ENCODE peak calls at places on chromosome 7, in five cellular contexts. I is PC-3, V is GM23248, R is OCI-LY7, P is GM23338. L is an unnamed sample. For H3K9me2, the result is how much of the 10 kb centered on the place peaks cover.

GRCh38 chr7:47180268-47180826 is 401.6 kb downstream of the TNS3 start:
- DNase-seq in I (peak), V (peak), R (peak), P (peak), L (peak)

GRCh38 chr7:78543976-78544375 is 745.4 kb downstream of the PHTF2 start:
- DNase-seq in I (no peak), V (no peak), R (no peak), P (no peak), L (no peak)

GRCh38 chr7:84529480-84530205 is 335.1 kb upstream of the SEMA3A start:
- DNase-seq in I (peak), V (peak), R (no peak), P (no peak), L (no peak)

GRCh38 chr7:142587578-142588191 is 161.6 kb upstream of the PRSS1 start:
- DNase-seq in I (peak), V (peak), R (peak), P (peak), L (peak)

GRCh38 chr7:155761162-155761561 is 51.1 kb downstream of the SHH start:
- DNase-seq in I (no peak), V (no peak), R (no peak), P (no peak), L (no peak)

GRCh38 chr7:34928052-34928451 is 109.2 kb downstream of the DPY19L1 start:
- DNase-seq in I (peak), V (peak), R (peak), P (peak), L (peak)

GRCh38 chr7:75756340-75757297 is 15.4 kb downstream of the CCL26 start:
- DNase-seq in I (peak), V (peak), R (peak), P (peak), L (peak)

GRCh38 chr7:150357277-150357676 is 11.3 kb upstream of the REPIN1 start:
- DNase-seq in I (no peak), V (no peak), R (no peak), P (no peak), L (peak)

GRCh38 chr7:94630855-94631254 is 25.1 kb downstream of the SGCE start:
- DNase-seq in I (no peak), V (no peak), R (no peak), P (no peak), L (no peak)

GRCh38 chr7:101939136-101939695 is 121.8 kb downstream of the CUX1 start:
- DNase-seq in I (no peak), V (no peak), R (peak), P (no peak), L (peak)

GRCh38 chr7:137987563-137987962 is 14.3 kb downstream of the CREB3L2 start:
- DNase-seq in I (no peak), V (no peak), R (no peak), P (no peak), L (no peak)

GRCh38 chr7:99504281-99504602 is 220 bp upstream of the ZKSCAN5 start:
- DNase-seq in I (peak), V (no peak), R (no peak), P (peak), L (no peak)

GRCh38 chr7:68216046-68216445 is 1219.4 kb downstream of the TYW1 start:
- DNase-seq in I (no peak), V (no peak), R (no peak), P (no peak), L (no peak)

GRCh38 chr7:139680676-139681462 is 96.9 kb downstream of the HIPK2 start:
- DNase-seq in I (peak), V (peak), R (no peak), P (no peak), L (no peak)

GRCh38 chr7:159027803-159028455 is 116.7 kb downstream of the VIPR2 start:
- DNase-seq in I (peak), V (peak), R (no peak), P (no peak), L (no peak)

GRCh38 chr7:155521743-155522398 is 24.5 kb downstream of the CNPY1 start:
- DNase-seq in I (no peak), V (no peak), R (no peak), P (no peak), L (no peak)

GRCh38 chr7:64465551-64465950 is 97.3 kb downstream of the ZNF680 start:
- DNase-seq in I (no peak), V (no peak), R (no peak), P (no peak), L (no peak)

GRCh38 chr7:79778786-79779382 is 325.4 kb upstream of the MAGI2 start:
- DNase-seq in I (no peak), V (peak), R (no peak), P (no peak), L (no peak)

GRCh38 chr7:2955177-2955768 is 88.4 kb downstream of the CARD11 start:
- DNase-seq in I (no peak), V (no peak), R (no peak), P (no peak), L (no peak)

GRCh38 chr7:117775826-117776623 is 97.2 kb downstream of the CTTNBP2 start:
- DNase-seq in I (no peak), V (no peak), R (no peak), P (no peak), L (peak)

GRCh38 chr7:66741706-66742053 is 1.1 kb downstream of the RABGEF1 start:
- DNase-seq in I (peak), V (peak), R (no peak), P (no peak), L (no peak)

GRCh38 chr7:150379590-150380379 is 655 bp downstream of the ZNF775 start:
- DNase-seq in I (peak), V (peak), R (no peak), P (no peak), L (peak)

GRCh38 chr7:55078465-55079372 is 59.9 kb downstream of the EGFR start:
- DNase-seq in I (no peak), V (no peak), R (no peak), P (peak), L (no peak)

GRCh38 chr7:127938588-127938987 is 92.6 kb downstream of the LRRC4 start:
- DNase-seq in I (peak), V (peak), R (no peak), P (no peak), L (no peak)
- H3K27ac ChIP-seq in I (no peak), V (peak), R (no peak), P (no peak), L (no peak)

GRCh38 chr7:81604808-81605174 is 165.1 kb downstream of the HGF start:
- DNase-seq in I (no peak), V (no peak), R (no peak), P (no peak), L (no peak)

GRCh38 chr7:81606078-81606863 is 163.6 kb downstream of the HGF start:
- DNase-seq in I (no peak), V (no peak), R (no peak), P (no peak), L (no peak)

GRCh38 chr7:81607987-81608386 is 161.9 kb downstream of the HGF start:
- DNase-seq in I (no peak), V (peak), R (no peak), P (no peak), L (no peak)

GRCh38 chr7:81604075-81604807 is 165.6 kb downstream of the HGF start:
- DNase-seq in I (peak), V (no peak), R (no peak), P (no peak), L (no peak)

DNA sequence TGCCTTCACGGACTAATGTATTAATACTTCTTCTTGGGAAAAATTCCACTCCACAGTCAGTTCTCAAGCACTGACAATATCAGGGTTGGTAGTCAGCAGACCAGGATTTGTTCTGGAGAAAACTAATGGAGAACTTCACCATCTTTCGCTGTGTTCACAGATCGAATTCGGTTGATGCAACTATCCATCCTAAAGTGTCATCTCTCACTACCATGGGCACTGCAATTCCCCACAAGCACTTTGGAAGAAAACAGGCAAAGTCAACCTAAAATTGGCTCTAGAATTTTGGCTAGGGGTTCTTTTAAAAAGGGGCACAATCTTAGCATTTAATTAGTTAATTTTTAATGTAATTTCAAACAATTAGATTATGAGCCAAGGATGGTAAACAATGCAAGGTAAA is 164.4 kb downstream of the HGF start:
- DNase-seq in I (no peak), V (no peak), R (no peak), P (no peak), L (no peak)
- H3K9me2 ChIP-seq in I (under half), V (under half), R (under half), P (under half), L (under half)

GRCh38 chr7:4712371-4713182 is 30.5 kb downstream of the FOXK1 start:
- DNase-seq in I (peak), V (peak), R (no peak), P (no peak), L (no peak)
- H3K27ac ChIP-seq in I (peak), V (peak), R (no peak), P (no peak), L (no peak)

DNA sequence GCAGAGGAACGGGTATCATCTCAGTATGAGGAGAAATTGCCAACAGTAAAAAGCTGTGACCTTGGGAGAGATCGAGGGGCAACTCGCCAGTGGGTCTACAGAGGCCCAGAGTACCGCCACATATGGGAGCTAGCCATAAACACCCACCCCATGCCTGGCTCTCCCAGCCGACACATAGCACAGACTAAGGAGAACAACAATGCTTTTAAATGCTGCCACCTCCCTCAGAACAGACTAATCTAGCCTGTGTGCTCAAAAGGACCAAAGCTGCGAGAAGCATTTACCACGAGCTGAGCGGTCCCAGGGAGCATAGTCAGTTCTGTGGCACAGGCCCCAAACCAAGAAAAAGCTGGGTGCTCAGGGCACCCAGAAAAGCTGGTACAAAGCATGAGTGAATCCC is 73.3 kb downstream of the LSM5 start:
- DNase-seq in I (no peak), V (no peak), R (no peak), P (no peak), L (no peak)
- H3K9me2 ChIP-seq in I (under half), V (under half), R (under half), P (under half), L (under half)

GRCh38 chr7:35993663-35994622 is 159.1 kb upstream of the EEPD1 start:
- DNase-seq in I (peak), V (peak), R (no peak), P (no peak), L (no peak)
- H3K27ac ChIP-seq in I (peak), V (no peak), R (no peak), P (no peak), L (no peak)

GRCh38 chr7:21722371-21722770 is 179.5 kb downstream of the DNAH11 start:
- DNase-seq in I (no peak), V (peak), R (no peak), P (peak), L (no peak)
- H3K9me2 ChIP-seq in I (under half), V (under half), R (under half), P (under half), L (under half)

L was measured in MM.1S.